ENCODE peak calls at places on chromosomes 2 and 18, in five cellular contexts. One of them, this sample, is unnamed.

GRCh38 chr2:231708773-231709635 is 679 bp downstream of the PTMA start:
- DNase-seq in right lobe of liver: peak
- DNase-seq in K562: peak
- DNase-seq in stomach: peak
- DNase-seq in uterus: peak
- DNase-seq in this sample: no peak

GRCh38 chr18:57533399-57533884 is 53.1 kb downstream of the FECH start:
- DNase-seq in right lobe of liver: peak
- DNase-seq in K562: no peak
- DNase-seq in stomach: no peak
- DNase-seq in uterus: no peak
- DNase-seq in this sample: no peak

GRCh38 chr2:11377915-11378649 is 33.6 kb upstream of the ROCK2 start:
- DNase-seq in right lobe of liver: no peak
- DNase-seq in K562: no peak
- DNase-seq in stomach: no peak
- DNase-seq in uterus: peak
- DNase-seq in this sample: no peak

GRCh38 chr18:35143615-35144596 is 96.9 kb upstream of the ZNF397 start:
- DNase-seq in right lobe of liver: peak
- DNase-seq in K562: peak
- DNase-seq in stomach: peak
- DNase-seq in uterus: peak
- DNase-seq in this sample: no peak

GRCh38 chr2:12325806-12326205 is 390.9 kb upstream of the TRIB2 start:
- DNase-seq in right lobe of liver: no peak
- DNase-seq in K562: no peak
- DNase-seq in stomach: peak
- DNase-seq in uterus: no peak
- DNase-seq in this sample: no peak

GRCh38 chr2:71060871-71061270 is 7.6 kb upstream of the NAGK start:
- DNase-seq in right lobe of liver: no peak
- DNase-seq in K562: no peak
- DNase-seq in stomach: no peak
- DNase-seq in uterus: no peak
- DNase-seq in this sample: no peak

GRCh38 chr18:50424877-50425690 is 50.2 kb downstream of the SKA1 start:
- DNase-seq in right lobe of liver: no peak
- DNase-seq in K562: peak
- DNase-seq in stomach: peak
- DNase-seq in uterus: no peak
- DNase-seq in this sample: no peak

GRCh38 chr2:47437287-47437686 is 34.3 kb downstream of the MSH2 start:
- DNase-seq in right lobe of liver: no peak
- DNase-seq in K562: no peak
- DNase-seq in stomach: no peak
- DNase-seq in uterus: no peak
- DNase-seq in this sample: no peak

GRCh38 chr2:11744631-11745394 is 1.6 kb upstream of the LPIN1 start:
- DNase-seq in right lobe of liver: no peak
- DNase-seq in K562: peak
- DNase-seq in stomach: no peak
- DNase-seq in uterus: no peak
- DNase-seq in this sample: no peak

GRCh38 chr2:235577404-235578330 is 83.8 kb downstream of the AGAP1 start:
- DNase-seq in right lobe of liver: peak
- DNase-seq in K562: no peak
- DNase-seq in stomach: no peak
- DNase-seq in uterus: no peak
- DNase-seq in this sample: no peak

GRCh38 chr2:162317910-162318279 is 589 bp downstream of the IFIH1 start:
- DNase-seq in right lobe of liver: peak
- DNase-seq in K562: no peak
- DNase-seq in stomach: peak
- DNase-seq in uterus: peak
- DNase-seq in this sample: no peak

GRCh38 chr2:115389024-115389423 is 946.6 kb downstream of the DPP10 start:
- DNase-seq in right lobe of liver: no peak
- DNase-seq in K562: no peak
- DNase-seq in stomach: no peak
- DNase-seq in uterus: no peak
- DNase-seq in this sample: no peak

GRCh38 chr18:9365406-9365805 is 30.8 kb downstream of the TWSG1 start:
- DNase-seq in right lobe of liver: no peak
- DNase-seq in K562: no peak
- DNase-seq in stomach: no peak
- DNase-seq in uterus: no peak
- DNase-seq in this sample: no peak

GRCh38 chr2:5521462-5521861 is 170.7 kb upstream of the SOX11 start:
- DNase-seq in right lobe of liver: no peak
- DNase-seq in K562: no peak
- DNase-seq in stomach: no peak
- DNase-seq in uterus: no peak
- DNase-seq in this sample: no peak

GRCh38 chr18:8052237-8052701 is 485.2 kb downstream of the PTPRM start:
- DNase-seq in right lobe of liver: no peak
- DNase-seq in K562: no peak
- DNase-seq in stomach: no peak
- DNase-seq in uterus: no peak
- DNase-seq in this sample: no peak

GRCh38 chr2:12284487-12284886 is 432.2 kb upstream of the TRIB2 start:
- DNase-seq in right lobe of liver: no peak
- DNase-seq in K562: no peak
- DNase-seq in stomach: no peak
- DNase-seq in uterus: no peak
- DNase-seq in this sample: no peak

GRCh38 chr18:23998018-23998417 is 16.5 kb upstream of the TTC39C start:
- DNase-seq in right lobe of liver: no peak
- DNase-seq in K562: no peak
- DNase-seq in stomach: no peak
- DNase-seq in uterus: no peak
- DNase-seq in this sample: no peak

GRCh38 chr2:187552959-187553681 is 1.1 kb downstream of the TFPI start:
- DNase-seq in right lobe of liver: no peak
- DNase-seq in K562: peak
- DNase-seq in stomach: no peak
- DNase-seq in uterus: no peak
- DNase-seq in this sample: no peak

GRCh38 chr2:187552381-187552780 is 1.9 kb downstream of the TFPI start:
- DNase-seq in right lobe of liver: no peak
- DNase-seq in K562: no peak
- DNase-seq in stomach: no peak
- DNase-seq in uterus: no peak
- DNase-seq in this sample: no peak

GRCh38 chr2:187550797-187551306 is 3.4 kb downstream of the TFPI start:
- DNase-seq in right lobe of liver: no peak
- DNase-seq in K562: no peak
- DNase-seq in stomach: no peak
- DNase-seq in uterus: no peak
- DNase-seq in this sample: no peak

GRCh38 chr2:187554704-187555082 is 458 bp upstream of the TFPI start:
- DNase-seq in right lobe of liver: no peak
- DNase-seq in K562: no peak
- DNase-seq in stomach: no peak
- DNase-seq in uterus: no peak
- DNase-seq in this sample: no peak

DNA sequence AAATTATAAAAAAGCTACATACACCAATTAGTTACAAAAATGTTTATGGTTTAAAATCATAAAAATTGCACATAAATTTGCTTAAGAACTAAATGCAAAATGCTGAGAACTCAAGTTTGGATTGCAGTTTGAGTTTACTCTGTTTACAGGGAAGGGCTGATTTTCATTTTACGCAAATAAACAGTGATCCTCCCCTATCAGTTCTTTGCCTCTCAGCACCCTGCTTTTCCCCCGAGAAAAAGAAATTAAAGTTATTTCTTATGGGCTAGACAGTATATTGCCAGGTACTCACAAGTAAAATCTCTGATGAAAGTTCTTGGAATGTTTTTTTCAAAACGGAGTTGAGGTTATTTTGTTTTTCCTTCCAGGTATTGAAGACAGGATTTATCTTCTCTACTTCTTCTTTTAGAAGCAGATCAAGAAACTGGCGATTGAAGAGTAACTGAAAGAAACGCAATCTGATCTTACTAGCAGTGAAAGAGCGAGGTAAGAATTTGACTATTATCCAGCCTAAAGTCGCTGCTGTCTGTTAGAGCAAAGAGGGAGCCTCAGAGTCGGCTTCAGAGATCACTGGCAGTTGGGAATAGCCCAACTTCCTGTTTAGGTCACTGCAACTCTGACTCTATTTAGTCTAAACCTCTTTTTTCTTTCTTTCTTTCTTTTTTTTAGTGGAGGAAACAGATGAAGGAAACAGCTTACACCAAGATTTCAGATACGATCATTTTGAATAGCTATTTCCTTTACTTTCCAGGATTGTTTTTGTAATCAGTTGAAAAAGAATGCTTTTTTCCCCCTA is at the start of gene TFPI:
- DNase-seq in right lobe of liver: peak
- DNase-seq in K562: peak
- DNase-seq in stomach: no peak
- DNase-seq in uterus: peak
- DNase-seq in this sample: no peak
- TF ChIP-seq POLR2A in right lobe of liver: peak
- TF ChIP-seq POLR2A in K562: peak
- TF ChIP-seq POLR2A in stomach: no peak
- TF ChIP-seq POLR2A in uterus: peak
- TF ChIP-seq POLR2A in this sample: no peak

DNA sequence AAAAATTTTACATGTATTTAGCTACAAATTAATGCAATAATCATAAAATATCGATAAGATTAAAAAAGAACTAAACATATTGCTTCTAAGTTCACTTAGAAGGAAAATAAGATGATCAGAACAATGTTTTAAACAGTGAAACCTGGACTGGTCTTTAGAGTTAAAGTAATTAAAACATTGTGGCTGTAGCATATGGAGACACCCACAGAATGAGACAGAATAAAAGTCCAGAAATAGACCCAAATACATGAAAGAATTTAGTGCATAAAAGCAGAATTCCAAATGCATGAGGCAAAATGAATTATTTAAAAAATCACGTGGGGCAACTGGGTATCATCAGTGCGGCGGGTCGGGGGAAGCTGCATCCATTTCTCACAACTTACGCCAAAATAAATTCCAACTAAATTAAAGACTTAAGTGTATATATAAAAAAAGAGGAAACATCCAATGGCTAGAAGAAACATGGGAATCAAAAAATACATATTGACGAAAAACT is 12.1 kb downstream of the RNF149 start:
- DNase-seq in right lobe of liver: no peak
- DNase-seq in K562: no peak
- DNase-seq in stomach: no peak
- DNase-seq in uterus: no peak
- DNase-seq in this sample: no peak
- H3K27ac ChIP-seq in right lobe of liver: no peak
- H3K27ac ChIP-seq in K562: no peak
- H3K27ac ChIP-seq in stomach: no peak
- H3K27ac ChIP-seq in uterus: no peak
- H3K27ac ChIP-seq in this sample: no peak

GRCh38 chr2:85593023-85593422 is 2.5 kb upstream of the RNF181 start:
- DNase-seq in right lobe of liver: no peak
- DNase-seq in K562: no peak
- DNase-seq in stomach: no peak
- DNase-seq in uterus: no peak
- DNase-seq in this sample: no peak

GRCh38 chr2:85594715-85595377 is 699 bp upstream of the RNF181 start:
- DNase-seq in right lobe of liver: no peak
- DNase-seq in K562: no peak
- DNase-seq in stomach: no peak
- DNase-seq in uterus: no peak
- DNase-seq in this sample: no peak

GRCh38 chr2:85597241-85597640 is 1.7 kb downstream of the RNF181 start:
- DNase-seq in right lobe of liver: no peak
- DNase-seq in K562: no peak
- DNase-seq in stomach: no peak
- DNase-seq in uterus: no peak
- DNase-seq in this sample: no peak

GRCh38 chr2:85596486-85597143 is 1.1 kb downstream of the RNF181 start:
- DNase-seq in right lobe of liver: no peak
- DNase-seq in K562: no peak
- DNase-seq in stomach: no peak
- DNase-seq in uterus: no peak
- DNase-seq in this sample: no peak

DNA sequence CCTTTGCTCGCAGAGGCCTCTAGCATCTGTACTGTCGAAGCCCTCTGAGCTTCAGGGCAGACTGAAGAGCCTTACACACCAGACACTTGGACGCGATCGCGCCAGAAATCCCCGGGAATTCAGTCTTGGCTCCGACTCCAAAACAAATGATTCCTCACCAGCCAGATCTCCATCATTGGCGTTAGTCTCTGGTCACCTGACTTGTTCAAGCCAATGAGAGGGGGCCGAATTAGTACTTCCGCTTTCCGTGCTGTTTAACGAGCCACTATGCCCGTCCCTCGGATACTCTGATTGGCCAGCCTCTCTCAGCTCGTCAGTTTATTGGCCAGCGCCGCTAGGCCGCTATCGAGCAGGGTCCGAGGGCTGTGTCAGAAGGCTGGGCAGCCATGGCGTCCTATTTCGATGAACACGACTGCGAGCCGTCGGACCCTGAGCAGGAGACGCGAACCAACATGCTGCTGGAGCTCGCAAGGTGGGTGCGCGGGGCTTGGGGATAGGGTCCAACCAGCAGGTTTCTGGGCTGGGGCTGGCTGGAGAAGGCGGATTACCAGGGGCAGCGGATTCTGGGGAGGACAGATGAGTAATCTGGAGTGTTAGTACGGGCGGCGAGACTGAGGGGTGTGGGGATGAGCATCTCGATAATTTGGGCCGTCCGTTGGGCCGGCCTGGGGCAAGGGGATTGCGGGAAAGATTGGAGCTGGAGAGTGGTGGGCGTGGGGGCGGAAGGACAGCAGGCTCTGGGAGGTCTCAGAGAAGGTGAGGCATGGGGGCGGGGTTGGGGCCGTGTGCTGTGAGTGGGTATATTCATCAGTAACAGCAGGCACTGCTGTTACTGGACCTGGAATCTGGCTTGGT is at the start of gene RNF181:
- DNase-seq in right lobe of liver: peak
- DNase-seq in K562: peak
- DNase-seq in stomach: peak
- DNase-seq in uterus: peak
- DNase-seq in this sample: peak
- TF ChIP-seq POLR2A in right lobe of liver: peak
- TF ChIP-seq POLR2A in K562: peak
- TF ChIP-seq POLR2A in stomach: no peak
- TF ChIP-seq POLR2A in uterus: peak
- TF ChIP-seq POLR2A in this sample: no peak

GRCh38 chr2:200353125-200353524 is 46.6 kb downstream of the SPATS2L start:
- DNase-seq in right lobe of liver: no peak
- DNase-seq in K562: no peak
- DNase-seq in stomach: no peak
- DNase-seq in uterus: peak
- DNase-seq in this sample: no peak

GRCh38 chr2:200354823-200355751 is 48.6 kb downstream of the SPATS2L start:
- DNase-seq in right lobe of liver: no peak
- DNase-seq in K562: no peak
- DNase-seq in stomach: no peak
- DNase-seq in uterus: no peak
- DNase-seq in this sample: no peak

GRCh38 chr2:200352631-200353030 is 46.1 kb downstream of the SPATS2L start:
- DNase-seq in right lobe of liver: no peak
- DNase-seq in K562: no peak
- DNase-seq in stomach: no peak
- DNase-seq in uterus: no peak
- DNase-seq in this sample: no peak

GRCh38 chr2:200351815-200352214 is 45.3 kb downstream of the SPATS2L start:
- DNase-seq in right lobe of liver: no peak
- DNase-seq in K562: no peak
- DNase-seq in stomach: no peak
- DNase-seq in uterus: no peak
- DNase-seq in this sample: no peak

GRCh38 chr2:200353873-200354272 is 47.4 kb downstream of the SPATS2L start:
- DNase-seq in right lobe of liver: no peak
- DNase-seq in K562: no peak
- DNase-seq in stomach: no peak
- DNase-seq in uterus: no peak
- DNase-seq in this sample: no peak
- H3K27ac ChIP-seq in right lobe of liver: no peak
- H3K27ac ChIP-seq in K562: no peak
- H3K27ac ChIP-seq in stomach: no peak
- H3K27ac ChIP-seq in uterus: peak
- H3K27ac ChIP-seq in this sample: no peak

This sample was measured in esophagus squamous epithelium.